ENCODE peak calls at places on chromosome 15, in four cellular contexts. V is HepG2, M is GM12878, J is K562. H is an unnamed sample.

GRCh38 chr15:72235298-72235697 is 4.3 kb upstream of the PKM start:
- DNase-seq in V (no peak), M (no peak), J (peak), H (no peak)

GRCh38 chr15:82854554-82854953 is 45.1 kb downstream of the WHAMM start:
- DNase-seq in V (no peak), M (no peak), J (no peak), H (no peak)

GRCh38 chr15:85354432-85354831 is 26.0 kb upstream of the AKAP13 start:
- DNase-seq in V (no peak), M (no peak), J (no peak), H (no peak)

GRCh38 chr15:34109775-34110663 is 8.1 kb downstream of the PGBD4 start:
- DNase-seq in V (peak), M (no peak), J (peak), H (no peak)

GRCh38 chr15:44035781-44036699 is 159.0 kb downstream of the FRMD5 start:
- DNase-seq in V (no peak), M (no peak), J (no peak), H (no peak)

GRCh38 chr15:63896336-63897115 is 62.8 kb upstream of the HERC1 start:
- DNase-seq in V (peak), M (peak), J (peak), H (no peak)

GRCh38 chr15:65130941-65131340 is 2.7 kb downstream of the PDCD7 start:
- DNase-seq in V (no peak), M (no peak), J (peak), H (no peak)

GRCh38 chr15:38846351-38846750 is 281.7 kb upstream of the RASGRP1 start:
- DNase-seq in V (no peak), M (no peak), J (no peak), H (no peak)

GRCh38 chr15:64351265-64351664 is 4.7 kb downstream of the CSNK1G1 start:
- DNase-seq in V (no peak), M (no peak), J (no peak), H (no peak)

GRCh38 chr15:28955686-28956421 is 70.1 kb downstream of the APBA2 start:
- DNase-seq in V (no peak), M (no peak), J (peak), H (no peak)

GRCh38 chr15:38944551-38944950 is 379.9 kb upstream of the RASGRP1 start:
- DNase-seq in V (no peak), M (no peak), J (no peak), H (no peak)

GRCh38 chr15:69748131-69748530 is 295.5 kb downstream of the RPLP1 start:
- DNase-seq in V (no peak), M (no peak), J (no peak), H (no peak)

GRCh38 chr15:25180606-25181289 is 226.0 kb downstream of the SNRPN start:
- DNase-seq in V (no peak), M (no peak), J (no peak), H (no peak)

GRCh38 chr15:81886586-81886985 is 159.2 kb downstream of the MEX3B start:
- DNase-seq in V (no peak), M (no peak), J (no peak), H (no peak)

DNA sequence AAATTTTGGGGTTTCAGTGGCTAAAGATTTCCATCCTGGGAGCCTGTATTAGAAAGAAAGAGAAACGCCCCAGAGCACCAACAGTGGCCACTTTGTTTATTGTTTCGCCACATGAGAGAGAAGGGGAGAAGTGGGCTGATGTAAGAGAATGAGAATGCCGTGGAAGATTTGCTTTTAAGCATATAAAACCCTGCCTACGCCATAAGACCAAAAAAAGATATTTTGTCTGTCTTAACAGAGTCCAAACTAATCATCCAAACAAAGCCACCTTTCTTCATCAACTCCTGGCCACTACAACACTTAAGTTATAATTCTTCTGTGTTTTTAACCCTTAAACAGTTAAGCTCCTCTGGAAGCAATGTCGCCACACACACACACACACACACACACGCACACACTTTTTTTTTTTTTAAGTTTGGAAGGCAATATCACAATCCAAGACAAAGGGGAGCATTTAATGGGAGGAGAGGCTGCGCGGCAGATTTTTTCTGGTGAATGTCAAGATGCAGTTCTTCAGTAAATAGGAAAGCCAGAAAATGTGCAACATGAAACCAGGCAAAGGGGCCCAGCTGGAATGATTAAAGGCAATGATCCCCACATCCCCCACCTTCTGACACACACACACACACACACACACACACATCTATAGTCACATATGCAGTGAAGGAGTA is 19.3 kb downstream of the EID1 start:
- DNase-seq in V (no peak), M (no peak), J (peak), H (no peak)
- TF ChIP-seq KDM1A in V (no peak), M (no peak), J (no peak), H (no peak)

DNA sequence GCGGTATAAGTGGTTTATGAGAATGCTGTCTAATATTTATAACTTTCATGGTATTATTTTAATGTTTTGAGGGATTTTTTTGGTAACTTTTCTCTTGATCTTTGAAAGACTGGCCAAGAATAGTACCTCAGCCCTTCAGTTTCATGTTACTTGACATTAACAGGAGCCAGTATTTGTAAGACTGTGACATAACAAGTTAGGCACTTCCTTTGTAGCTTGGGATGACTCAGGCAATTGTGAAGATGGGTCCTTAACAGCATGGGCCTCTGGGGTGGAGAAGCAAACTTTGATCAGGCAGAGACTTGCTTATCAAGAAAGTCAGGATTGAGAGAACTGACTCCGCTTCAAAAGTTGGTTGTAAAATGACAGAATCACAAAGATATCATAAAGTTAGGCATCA is 9.5 kb downstream of the LRRC49 start:
- DNase-seq in V (no peak), M (no peak), J (no peak), H (no peak)
- TF ChIP-seq SIN3A in V (no peak), M (no peak), J (no peak), H (no peak)

DNA sequence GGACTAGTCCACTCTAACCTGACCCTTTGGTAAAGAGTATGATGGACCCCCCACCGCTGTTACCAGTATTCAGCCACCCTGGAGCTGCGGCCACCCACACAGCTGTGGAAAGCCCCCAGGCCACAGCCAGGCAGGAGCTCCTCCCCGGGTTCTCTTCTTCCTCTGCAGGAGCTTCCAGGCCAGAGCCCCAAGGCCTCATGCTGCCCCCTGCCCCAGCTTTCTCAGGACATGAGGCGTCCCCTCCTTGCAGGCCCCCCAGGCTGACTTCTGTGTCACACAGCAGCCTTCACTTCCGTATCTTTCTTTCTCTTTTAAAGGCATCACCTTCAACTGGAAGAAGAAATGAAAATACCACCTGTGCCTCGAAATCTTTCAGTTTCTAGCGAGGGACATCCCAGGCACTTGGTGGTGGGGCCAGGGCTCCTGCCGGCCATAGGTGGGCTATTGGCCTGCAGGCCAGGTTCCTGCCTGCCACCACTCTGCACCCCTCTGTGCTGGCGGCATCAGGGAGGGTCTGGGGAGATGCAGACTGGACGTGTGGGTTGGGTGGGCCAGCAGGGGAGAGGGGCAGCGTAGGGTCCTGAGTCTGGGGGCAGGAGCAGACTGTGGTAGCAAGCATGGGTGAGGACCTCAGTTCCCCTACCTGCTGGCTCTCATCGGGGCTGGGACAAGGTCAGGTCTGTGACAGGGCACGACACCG is 19.9 kb downstream of the KLF13 start:
- DNase-seq in V (no peak), M (no peak), J (no peak), H (no peak)
- TF ChIP-seq KDM1A in V (no peak), M (no peak), J (no peak), H (no peak)

GRCh38 chr15:40694706-40695468 is at the start of gene RAD51:
- DNase-seq in V (peak), M (peak), J (peak), H (peak)

GRCh38 chr15:40696228-40696627 is 1.3 kb downstream of the RAD51 start:
- DNase-seq in V (no peak), M (no peak), J (peak), H (no peak)

GRCh38 chr15:40691737-40692136 is 3.2 kb upstream of the RAD51 start:
- DNase-seq in V (peak), M (no peak), J (no peak), H (no peak)

GRCh38 chr15:40695469-40695910 is 516 bp downstream of the RAD51 start:
- DNase-seq in V (peak), M (no peak), J (peak), H (no peak)

DNA sequence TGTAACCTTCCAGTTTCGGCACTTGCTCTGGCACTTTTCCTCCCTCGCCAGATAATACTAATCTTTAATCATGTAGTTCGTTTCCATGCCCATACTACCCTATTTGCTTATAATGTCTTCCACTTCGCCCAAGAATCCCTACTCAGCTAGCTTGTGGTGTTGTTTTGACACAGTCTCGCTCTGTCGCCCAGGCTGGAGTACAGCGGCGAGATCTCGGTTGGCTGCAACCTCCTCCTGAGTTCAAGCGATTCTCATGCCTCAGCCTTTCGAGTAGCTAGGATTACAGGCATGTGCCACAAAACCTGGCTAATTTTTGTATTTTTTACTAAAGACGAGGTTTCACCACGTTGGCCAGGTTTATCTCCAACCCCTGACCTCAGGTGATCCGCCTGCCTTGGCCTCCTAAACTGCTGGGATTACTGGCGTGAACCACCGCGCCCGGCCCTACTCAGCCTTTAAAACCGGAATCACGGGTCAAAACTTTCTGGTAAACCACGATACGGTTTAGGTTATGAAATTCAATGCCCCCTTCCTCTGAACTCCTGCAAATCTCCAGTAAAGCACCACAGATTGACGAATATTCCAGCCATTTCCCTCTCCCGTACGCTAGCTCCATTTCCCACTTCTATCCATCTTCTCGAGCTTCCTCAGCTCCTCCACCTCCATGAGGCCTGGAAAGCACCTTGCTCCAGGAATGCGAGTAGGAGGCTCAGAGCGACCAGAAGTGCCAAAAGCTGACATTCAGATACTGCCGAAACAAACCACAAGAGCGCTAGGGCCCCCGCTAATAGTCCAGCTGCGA is 869 bp upstream of the RAD51 start:
- DNase-seq in V (peak), M (peak), J (peak), H (no peak)
- TF ChIP-seq SIN3A in V (no peak), M (no peak), J (no peak), H (no peak)

GRCh38 chr15:47708116-47708515 is 9.2 kb upstream of the SEMA6D start:
- DNase-seq in V (no peak), M (no peak), J (no peak), H (no peak)

GRCh38 chr15:47715856-47716445 is 1.4 kb upstream of the SEMA6D start:
- DNase-seq in V (no peak), M (no peak), J (no peak), H (no peak)

GRCh38 chr15:47715402-47715801 is 1.9 kb upstream of the SEMA6D start:
- DNase-seq in V (no peak), M (no peak), J (no peak), H (no peak)

GRCh38 chr15:47708595-47708994 is 8.7 kb upstream of the SEMA6D start:
- DNase-seq in V (no peak), M (no peak), J (no peak), H (no peak)

DNA sequence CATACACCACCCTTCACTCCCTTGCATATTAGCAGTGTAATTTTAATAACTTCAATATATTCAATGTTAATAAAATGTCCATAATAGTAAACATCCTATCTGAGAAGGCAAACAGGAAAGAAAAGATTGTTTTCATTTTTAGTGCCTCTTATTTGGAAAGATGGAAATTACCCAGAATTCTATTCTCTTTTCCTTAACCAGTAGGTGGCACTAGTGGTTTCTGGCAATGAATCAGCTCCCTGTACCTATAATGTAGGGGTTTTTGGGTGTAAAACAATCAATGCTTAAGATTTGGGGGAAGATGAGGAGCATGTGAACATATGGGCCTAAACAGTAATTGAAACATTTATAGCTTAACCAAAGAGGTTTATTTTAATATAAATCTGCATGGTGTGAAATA is 5.7 kb upstream of the SEMA6D start:
- DNase-seq in V (peak), M (no peak), J (peak), H (no peak)
- TF ChIP-seq KDM1A in V (no peak), M (no peak), J (no peak), H (no peak)

GRCh38 chr15:74240897-74241614 is 4.9 kb downstream of the CCDC33 start:
- DNase-seq in V (no peak), M (no peak), J (no peak), H (no peak)

GRCh38 chr15:74244818-74245341 is 8.8 kb downstream of the CCDC33 start:
- DNase-seq in V (no peak), M (no peak), J (no peak), H (no peak)

GRCh38 chr15:74242296-74242929 is 6.3 kb downstream of the CCDC33 start:
- DNase-seq in V (peak), M (no peak), J (peak), H (no peak)

GRCh38 chr15:74243431-74243830 is 7.3 kb downstream of the CCDC33 start:
- DNase-seq in V (no peak), M (no peak), J (no peak), H (no peak)

GRCh38 chr15:74245342-74245931 is 9.3 kb downstream of the CCDC33 start:
- DNase-seq in V (no peak), M (no peak), J (no peak), H (no peak)
- TF ChIP-seq SIN3A in V (no peak), M (no peak), J (no peak), H (no peak)

GRCh38 chr15:96362759-96363678 is 32.5 kb downstream of the NR2F2 start:
- DNase-seq in V (no peak), M (no peak), J (no peak), H (peak)

GRCh38 chr15:96361309-96362000 is 31.0 kb downstream of the NR2F2 start:
- DNase-seq in V (no peak), M (no peak), J (no peak), H (no peak)

GRCh38 chr15:96363692-96364091 is 33.2 kb downstream of the NR2F2 start:
- DNase-seq in V (no peak), M (no peak), J (no peak), H (no peak)

GRCh38 chr15:96360581-96361308 is 30.2 kb downstream of the NR2F2 start:
- DNase-seq in V (no peak), M (no peak), J (no peak), H (peak)

GRCh38 chr15:96362001-96362758 is 31.7 kb downstream of the NR2F2 start:
- DNase-seq in V (no peak), M (no peak), J (no peak), H (no peak)
- TF ChIP-seq KDM1A in V (no peak), M (no peak), J (no peak), H (no peak)

DNA sequence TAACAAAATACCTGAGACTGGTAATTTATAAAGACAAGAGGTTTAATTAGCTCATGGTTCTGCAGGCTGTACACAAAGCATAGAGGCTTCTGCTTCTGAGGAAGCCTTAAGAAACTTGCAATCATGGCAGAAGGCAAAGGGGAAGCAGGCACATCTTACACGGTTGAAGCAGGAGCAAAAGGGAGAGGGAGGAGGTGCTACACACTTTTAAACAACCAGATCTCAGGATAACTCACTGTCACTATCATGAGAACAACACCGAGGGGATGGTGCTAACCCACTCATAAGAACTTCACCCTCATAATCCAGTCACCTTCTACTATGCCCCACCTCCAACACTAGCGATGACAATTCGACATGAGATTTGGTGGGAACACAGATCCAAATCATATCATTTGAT is 54.4 kb downstream of the ATP8B4 start:
- DNase-seq in V (no peak), M (no peak), J (no peak), H (no peak)
- TF ChIP-seq SIN3A in V (no peak), M (no peak), J (no peak), H (no peak)

H was measured in H1.